ENCODE peak calls at places on chromosome 10, in six cellular contexts. One of them, this sample, is unnamed.

GRCh38 chr10:72063703-72064391 is 24.5 kb downstream of the SPOCK2 start:
- DNase-seq in M059J: peak
- DNase-seq in fibroblast of the aortic adventitia: no peak
- DNase-seq in activated CD8-positive, alpha-beta memory T cell treated with anti-CD3 and anti-CD28 coated beads for 24 hours: no peak
- DNase-seq in coronary artery: no peak
- DNase-seq in activated T-cell treated with anti-CD3 and anti-CD28 coated beads, Interleukin-2, amount 50 U/mL, for 4 hours: no peak
- DNase-seq in this sample: no peak

GRCh38 chr10:4522296-4523000 is 303.6 kb upstream of the AKR1E2 start:
- DNase-seq in activated T-cell treated with anti-CD3 and anti-CD28 coated beads, Interleukin-2, amount 50 U/mL, for 4 hours: no peak
- DNase-seq in M059J: no peak
- DNase-seq in coronary artery: no peak
- DNase-seq in activated CD8-positive, alpha-beta memory T cell treated with anti-CD3 and anti-CD28 coated beads for 24 hours: no peak
- DNase-seq in fibroblast of the aortic adventitia: no peak
- DNase-seq in this sample: no peak

GRCh38 chr10:122198631-122199030 is 72.5 kb upstream of the BTBD16 start:
- DNase-seq in fibroblast of the aortic adventitia: no peak
- DNase-seq in M059J: no peak
- DNase-seq in activated T-cell treated with anti-CD3 and anti-CD28 coated beads, Interleukin-2, amount 50 U/mL, for 4 hours: no peak
- DNase-seq in activated CD8-positive, alpha-beta memory T cell treated with anti-CD3 and anti-CD28 coated beads for 24 hours: no peak
- DNase-seq in coronary artery: no peak
- DNase-seq in this sample: no peak

GRCh38 chr10:17548786-17549185 is 68.4 kb downstream of the HACD1 start:
- DNase-seq in coronary artery: no peak
- DNase-seq in activated T-cell treated with anti-CD3 and anti-CD28 coated beads, Interleukin-2, amount 50 U/mL, for 4 hours: no peak
- DNase-seq in fibroblast of the aortic adventitia: peak
- DNase-seq in M059J: no peak
- DNase-seq in activated CD8-positive, alpha-beta memory T cell treated with anti-CD3 and anti-CD28 coated beads for 24 hours: no peak
- DNase-seq in this sample: no peak

GRCh38 chr10:85614981-85615380 is 751.6 kb downstream of the GRID1 start:
- DNase-seq in fibroblast of the aortic adventitia: no peak
- DNase-seq in activated T-cell treated with anti-CD3 and anti-CD28 coated beads, Interleukin-2, amount 50 U/mL, for 4 hours: no peak
- DNase-seq in M059J: no peak
- DNase-seq in coronary artery: no peak
- DNase-seq in activated CD8-positive, alpha-beta memory T cell treated with anti-CD3 and anti-CD28 coated beads for 24 hours: peak
- DNase-seq in this sample: no peak

GRCh38 chr10:60573342-60573741 is 183.7 kb upstream of the ANK3 start:
- DNase-seq in activated T-cell treated with anti-CD3 and anti-CD28 coated beads, Interleukin-2, amount 50 U/mL, for 4 hours: peak
- DNase-seq in fibroblast of the aortic adventitia: peak
- DNase-seq in activated CD8-positive, alpha-beta memory T cell treated with anti-CD3 and anti-CD28 coated beads for 24 hours: peak
- DNase-seq in M059J: no peak
- DNase-seq in coronary artery: no peak
- DNase-seq in this sample: no peak

GRCh38 chr10:125114761-125115391 is 45.5 kb downstream of the CTBP2 start:
- DNase-seq in activated T-cell treated with anti-CD3 and anti-CD28 coated beads, Interleukin-2, amount 50 U/mL, for 4 hours: no peak
- DNase-seq in fibroblast of the aortic adventitia: no peak
- DNase-seq in M059J: no peak
- DNase-seq in coronary artery: no peak
- DNase-seq in activated CD8-positive, alpha-beta memory T cell treated with anti-CD3 and anti-CD28 coated beads for 24 hours: no peak
- DNase-seq in this sample: no peak

GRCh38 chr10:103630156-103630555 is 136.7 kb downstream of the NEURL1 start:
- DNase-seq in coronary artery: no peak
- DNase-seq in activated CD8-positive, alpha-beta memory T cell treated with anti-CD3 and anti-CD28 coated beads for 24 hours: no peak
- DNase-seq in activated T-cell treated with anti-CD3 and anti-CD28 coated beads, Interleukin-2, amount 50 U/mL, for 4 hours: no peak
- DNase-seq in M059J: no peak
- DNase-seq in fibroblast of the aortic adventitia: no peak
- DNase-seq in this sample: peak

GRCh38 chr10:1043532-1043995 is 5.4 kb downstream of the IDI1 start:
- DNase-seq in coronary artery: no peak
- DNase-seq in activated CD8-positive, alpha-beta memory T cell treated with anti-CD3 and anti-CD28 coated beads for 24 hours: no peak
- DNase-seq in activated T-cell treated with anti-CD3 and anti-CD28 coated beads, Interleukin-2, amount 50 U/mL, for 4 hours: no peak
- DNase-seq in fibroblast of the aortic adventitia: peak
- DNase-seq in M059J: no peak
- DNase-seq in this sample: no peak

GRCh38 chr10:2873769-2874168 is 193.6 kb upstream of the PFKP start:
- DNase-seq in coronary artery: no peak
- DNase-seq in activated T-cell treated with anti-CD3 and anti-CD28 coated beads, Interleukin-2, amount 50 U/mL, for 4 hours: no peak
- DNase-seq in fibroblast of the aortic adventitia: no peak
- DNase-seq in M059J: no peak
- DNase-seq in activated CD8-positive, alpha-beta memory T cell treated with anti-CD3 and anti-CD28 coated beads for 24 hours: no peak
- DNase-seq in this sample: no peak